ENCODE peak calls at places on chromosomes 2 and 18, in five cellular contexts. E is dermis microvascular lymphatic vessel endothelial cell, W is GM10248, S is SHP77, P is tibial artery. J is an unnamed sample.

GRCh38 chr2:8223731-8224678 is 457.9 kb upstream of the ID2 start:
- DNase-seq in S (no peak), E (no peak), P (no peak), W (no peak), J (no peak)

GRCh38 chr18:24915547-24915946 is 436.4 kb downstream of the ZNF521 start:
- DNase-seq in W (no peak), E (no peak), P (no peak), S (no peak), J (no peak)

GRCh38 chr2:25341031-25341727 is 546 bp downstream of the DNMT3A start:
- DNase-seq in P (no peak), E (no peak), S (peak), W (peak), J (no peak)

GRCh38 chr2:218021536-218022071 is 18.8 kb upstream of the TNS1 start:
- DNase-seq in S (no peak), P (peak), W (no peak), E (no peak), J (no peak)

GRCh38 chr18:59691046-59691395 is 6.2 kb downstream of the CCBE1 start:
- DNase-seq in P (no peak), S (peak), W (no peak), E (no peak), J (no peak)

GRCh38 chr2:16407358-16407757 is 258.3 kb downstream of the CYRIA start:
- DNase-seq in W (no peak), S (no peak), P (no peak), E (no peak), J (no peak)

GRCh38 chr2:55014962-55015939 is 35.0 kb downstream of the RTN4 start:
- DNase-seq in E (peak), S (peak), P (peak), W (no peak), J (no peak)

GRCh38 chr2:144938308-144938709 is 418.4 kb upstream of the ZEB2 start:
- DNase-seq in E (peak), P (no peak), S (no peak), W (no peak), J (peak)

GRCh38 chr2:71456617-71457016 is 3.3 kb downstream of the DYSF start:
- DNase-seq in E (no peak), S (no peak), P (no peak), W (no peak), J (no peak)

GRCh38 chr2:108534577-108535379 is 508 bp downstream of the LIMS1 start:
- DNase-seq in E (no peak), W (peak), S (peak), P (peak), J (peak)

GRCh38 chr2:20447437-20448245 is 767 bp downstream of the RHOB start:
- DNase-seq in W (peak), P (peak), E (no peak), S (no peak), J (peak)

GRCh38 chr18:26322892-26323653 is 96.8 kb downstream of the TAF4B start:
- DNase-seq in S (no peak), P (no peak), E (no peak), W (no peak), J (no peak)

GRCh38 chr2:235024951-235025773 is 73.3 kb downstream of the SH3BP4 start:
- DNase-seq in P (no peak), E (no peak), W (no peak), S (no peak), J (peak)

GRCh38 chr2:112690853-112691390 is 29.9 kb upstream of the NT5DC4 start:
- DNase-seq in S (peak), E (peak), P (peak), W (peak), J (peak)

GRCh38 chr2:146927080-146927714 is 917.6 kb upstream of the ACVR2A start:
- DNase-seq in E (peak), W (peak), S (peak), P (peak), J (no peak)

GRCh38 chr2:52222128-52222527 is 1190.2 kb upstream of the NRXN1 start:
- DNase-seq in W (no peak), E (no peak), S (peak), P (no peak), J (no peak)

GRCh38 chr2:101775636-101776035 is 78.1 kb downstream of the MAP4K4 start:
- DNase-seq in S (no peak), E (no peak), W (no peak), P (no peak), J (no peak)

GRCh38 chr2:10032746-10033105 is 10.6 kb upstream of the KLF11 start:
- DNase-seq in W (no peak), S (no peak), P (no peak), E (no peak), J (no peak)

GRCh38 chr2:166117491-166117890 is 10.3 kb downstream of the SCN1A start:
- DNase-seq in W (no peak), S (no peak), P (no peak), E (no peak), J (no peak)

GRCh38 chr2:53843595-53843994 is 16.2 kb downstream of the GPR75 start:
- DNase-seq in E (no peak), P (no peak), S (no peak), W (no peak), J (no peak)

GRCh38 chr2:166784296-166784946 is 103.9 kb upstream of the XIRP2 start:
- DNase-seq in E (no peak), W (no peak), S (peak), P (no peak), J (no peak)

GRCh38 chr2:23028106-23028505 is 356.9 kb upstream of the KLHL29 start:
- DNase-seq in E (no peak), S (no peak), W (no peak), P (no peak), J (no peak)

GRCh38 chr2:99648115-99648850 is 158.5 kb upstream of the REV1 start:
- DNase-seq in P (peak), S (no peak), W (no peak), E (no peak), J (no peak)

GRCh38 chr2:61585383-61585782 is 47.2 kb upstream of the XPO1 start:
- DNase-seq in P (no peak), S (no peak), E (no peak), W (peak), J (no peak)

GRCh38 chr2:62409442-62409841 is 96.6 kb downstream of the TMEM17 start:
- DNase-seq in S (no peak), P (no peak), E (no peak), W (no peak), J (no peak)

GRCh38 chr2:15970701-15971100 is 30.4 kb downstream of the MYCN start:
- DNase-seq in W (no peak), S (no peak), E (no peak), P (no peak), J (no peak)

GRCh38 chr2:234478121-234478858 is 18.6 kb downstream of the ARL4C start:
- DNase-seq in S (no peak), W (no peak), E (no peak), P (no peak), J (no peak)

GRCh38 chr18:37253424-37254255 is 312.0 kb downstream of the CELF4 start:
- DNase-seq in W (peak), P (no peak), E (no peak), S (no peak), J (no peak)

GRCh38 chr2:12684471-12684936 is 32.2 kb upstream of the TRIB2 start:
- DNase-seq in W (no peak), S (peak), E (no peak), P (no peak), J (no peak)

GRCh38 chr2:100065029-100065428 is 77.4 kb downstream of the AFF3 start:
- DNase-seq in P (no peak), E (no peak), W (no peak), S (no peak), J (no peak)